ENCODE peak calls at places on chromosomes 2 and 18, in seven cellular contexts. L, M, Z, U, Q, P and V are unnamed samples.

GRCh38 chr18:47968006-47968676 is 37.7 kb upstream of the SMAD2 start:
- DNase-seq in L (peak), M (no peak), Z (no peak), U (no peak), Q (no peak), P (no peak), V (no peak)

GRCh38 chr18:9876867-9877654 is 8.7 kb upstream of the TXNDC2 start:
- DNase-seq in L (peak), M (peak), Z (peak), U (peak), Q (peak), P (peak), V (no peak)

GRCh38 chr2:192286093-192286701 is 91.5 kb upstream of the TMEFF2 start:
- DNase-seq in L (peak), M (no peak), Z (no peak), U (peak), Q (peak), P (no peak), V (no peak)

GRCh38 chr2:236237468-236238190 is 26.6 kb downstream of the ASB18 start:
- DNase-seq in L (no peak), M (no peak), Z (no peak), U (no peak), Q (no peak), P (no peak), V (no peak)

GRCh38 chr2:62140785-62141740 is 54.9 kb upstream of the B3GNT2 start:
- DNase-seq in L (no peak), M (no peak), Z (no peak), U (peak), Q (no peak), P (no peak), V (no peak)

GRCh38 chr2:37916512-37917082 is 8.5 kb upstream of the RMDN2 start:
- DNase-seq in L (peak), M (peak), Z (peak), U (no peak), Q (peak), P (peak), V (peak)

GRCh38 chr2:186746584-186746983 is 52.7 kb downstream of the FAM171B start:
- DNase-seq in L (no peak), M (no peak), Z (no peak), U (no peak), Q (no peak), P (no peak), V (no peak)

GRCh38 chr2:118496870-118497611 is 350.4 kb downstream of the EN1 start:
- DNase-seq in L (no peak), M (no peak), Z (no peak), U (no peak), Q (no peak), P (no peak), V (no peak)

GRCh38 chr2:6846967-6847695 is 18.6 kb downstream of the CMPK2 start:
- DNase-seq in L (peak), M (no peak), Z (no peak), U (peak), Q (no peak), P (no peak), V (no peak)

GRCh38 chr18:62935994-62936393 is 220.7 kb downstream of the PHLPP1 start:
- DNase-seq in L (no peak), M (no peak), Z (no peak), U (no peak), Q (no peak), P (no peak), V (no peak)

GRCh38 chr18:57837917-57838548 is 34.9 kb upstream of the ATP8B1 start:
- DNase-seq in L (no peak), M (no peak), Z (no peak), U (no peak), Q (peak), P (no peak), V (no peak)

GRCh38 chr2:54904836-54905235 is 145.4 kb downstream of the RTN4 start:
- DNase-seq in L (no peak), M (no peak), Z (no peak), U (no peak), Q (no peak), P (peak), V (peak)

GRCh38 chr2:89834306-89834705 is 1142.8 kb downstream of the RPIA start:
- DNase-seq in L (no peak), M (no peak), Z (no peak), U (no peak), Q (no peak), P (no peak), V (no peak)

GRCh38 chr2:108409768-108410167 is 32.0 kb downstream of the SULT1C4 start:
- DNase-seq in L (no peak), M (no peak), Z (no peak), U (no peak), Q (peak), P (no peak), V (no peak)

GRCh38 chr2:143474568-143474967 is 345.3 kb downstream of the ARHGAP15 start:
- DNase-seq in L (no peak), M (no peak), Z (no peak), U (no peak), Q (no peak), P (no peak), V (no peak)

GRCh38 chr2:25566694-25567093 is 106.7 kb downstream of the DTNB start:
- DNase-seq in L (no peak), M (peak), Z (peak), U (peak), Q (peak), P (no peak), V (no peak)

GRCh38 chr2:86185517-86186212 is 9.6 kb downstream of the IMMT start:
- DNase-seq in L (no peak), M (no peak), Z (no peak), U (no peak), Q (no peak), P (no peak), V (no peak)

GRCh38 chr2:197453914-197454398 is 604 bp downstream of the COQ10B start:
- DNase-seq in L (no peak), M (peak), Z (peak), U (peak), Q (peak), P (peak), V (peak)

GRCh38 chr2:108909275-108909823 is 79.7 kb downstream of the EDAR start:
- DNase-seq in L (no peak), M (no peak), Z (no peak), U (no peak), Q (no peak), P (no peak), V (no peak)

GRCh38 chr2:132915812-132916211 is 245.8 kb upstream of the LYPD1 start:
- DNase-seq in L (no peak), M (no peak), Z (no peak), U (no peak), Q (no peak), P (no peak), V (no peak)

GRCh38 chr2:191574232-191574631 is 103.7 kb upstream of the NABP1 start:
- DNase-seq in L (no peak), M (no peak), Z (no peak), U (no peak), Q (no peak), P (no peak), V (no peak)

GRCh38 chr2:78056976-78057375 is 534.8 kb upstream of the LRRTM4 start:
- DNase-seq in L (no peak), M (no peak), Z (no peak), U (no peak), Q (no peak), P (no peak), V (no peak)

GRCh38 chr2:26018184-26018716 is 15.6 kb upstream of the RAB10 start:
- DNase-seq in L (peak), M (peak), Z (peak), U (peak), Q (peak), P (peak), V (peak)

GRCh38 chr2:157106950-157107349 is 150.6 kb upstream of the GALNT5 start:
- DNase-seq in L (no peak), M (no peak), Z (no peak), U (no peak), Q (no peak), P (no peak), V (no peak)

GRCh38 chr18:9429662-9429993 is 45.7 kb upstream of the RALBP1 start:
- DNase-seq in L (no peak), M (no peak), Z (no peak), U (no peak), Q (peak), P (no peak), V (no peak)

GRCh38 chr2:241375300-241375699 is 19.2 kb downstream of the FARP2 start:
- DNase-seq in L (no peak), M (no peak), Z (no peak), U (no peak), Q (no peak), P (no peak), V (no peak)

GRCh38 chr18:46916551-46917107 is 678 bp downstream of the PIAS2 start:
- DNase-seq in L (peak), M (no peak), Z (no peak), U (peak), Q (peak), P (no peak), V (peak)

GRCh38 chr2:238439912-238440311 is 13.2 kb downstream of the ASB1 start:
- DNase-seq in L (no peak), M (no peak), Z (no peak), U (no peak), Q (no peak), P (no peak), V (no peak)

GRCh38 chr2:190625691-190626090 is 23.2 kb upstream of the NAB1 start:
- DNase-seq in L (no peak), M (no peak), Z (no peak), U (no peak), Q (no peak), P (no peak), V (no peak)

GRCh38 chr2:121342751-121343150 is 57.7 kb upstream of the TFCP2L1 start:
- DNase-seq in L (no peak), M (no peak), Z (no peak), U (no peak), Q (no peak), P (no peak), V (no peak)

GRCh38 chr2:159926695-159927094 is 128.7 kb upstream of the CD302 start:
- DNase-seq in L (no peak), M (no peak), Z (no peak), U (no peak), Q (no peak), P (no peak), V (no peak)

GRCh38 chr2:88530081-88530480 is 77.6 kb upstream of the FOXI3 start:
- DNase-seq in L (no peak), M (no peak), Z (no peak), U (no peak), Q (peak), P (no peak), V (no peak)

GRCh38 chr2:25894135-25894830 is 16.0 kb upstream of the ASXL2 start:
- DNase-seq in L (no peak), M (peak), Z (peak), U (no peak), Q (peak), P (no peak), V (no peak)

DNA sequence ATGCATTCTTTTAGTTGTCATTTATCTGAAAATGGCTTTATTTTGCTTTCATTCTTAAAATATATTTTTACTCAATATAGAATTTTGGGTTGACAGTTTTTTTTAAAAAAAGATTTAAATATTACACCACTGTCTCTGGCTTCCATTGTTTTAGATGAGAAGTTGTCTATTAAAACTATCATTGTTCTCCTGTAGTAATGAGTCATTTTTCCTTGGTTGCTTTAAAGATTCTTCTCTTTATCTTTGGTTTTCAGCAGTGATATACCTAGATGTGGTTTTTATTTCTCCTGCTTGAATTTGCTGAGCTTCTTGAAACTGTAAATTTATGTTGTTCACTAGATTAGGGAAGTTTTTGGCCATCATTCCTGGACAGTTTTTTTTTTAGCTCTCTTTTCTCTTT is 26.7 kb upstream of the DLX2 start:
- DNase-seq in L (no peak), M (no peak), Z (no peak), U (no peak), Q (no peak), P (no peak), V (no peak)
- TF ChIP-seq POLR2A in L (no peak), M (no peak), Z (no peak), U (no peak), Q (no peak), P (no peak), V (no peak)

GRCh38 chr2:70010222-70011111 is 49.0 kb upstream of the ASPRV1 start:
- DNase-seq in L (no peak), M (no peak), Z (peak), U (peak), Q (no peak), P (no peak), V (no peak)
- TF ChIP-seq POLR2A in L (no peak), M (no peak), Z (no peak), U (no peak), Q (no peak), P (no peak), V (no peak)

GRCh38 chr2:200888719-200889625 is at the start of the genes NIF3L1 and PPIL3:
- DNase-seq in L (peak), M (peak), Z (peak), U (peak), Q (peak), P (peak), V (peak)
- TF ChIP-seq POLR2A in L (peak), M (peak), Z (peak), U (peak), Q (peak), P (peak), V (peak)

DNA sequence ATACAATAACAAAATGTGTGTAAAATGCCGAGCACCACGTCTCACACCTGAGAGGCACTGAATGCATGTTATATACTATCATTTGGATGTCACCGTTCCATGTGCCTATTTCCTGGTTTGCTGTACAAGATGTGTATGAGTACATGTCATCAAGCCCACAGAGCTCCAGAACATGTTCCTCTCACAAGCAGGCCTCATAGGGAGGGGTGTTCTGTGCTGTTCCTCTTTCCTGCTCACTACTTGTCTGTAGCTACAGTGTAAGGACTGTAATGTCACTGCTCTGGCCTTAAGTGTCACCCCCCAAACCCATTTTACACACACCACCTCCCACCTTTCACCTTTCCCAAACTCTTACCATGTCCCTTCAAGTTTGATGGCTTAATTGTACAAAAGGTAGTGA is 1.8 kb downstream of the AFF3 start:
- DNase-seq in L (no peak), M (no peak), Z (no peak), U (peak), Q (no peak), P (no peak), V (no peak)
- TF ChIP-seq POLR2A in L (no peak), M (no peak), Z (no peak), U (no peak), Q (no peak), P (no peak), V (no peak)

GRCh38 chr2:11665510-11666362 is 4.3 kb downstream of the NTSR2 start:
- DNase-seq in L (no peak), M (no peak), Z (no peak), U (no peak), Q (no peak), P (no peak), V (no peak)

GRCh38 chr2:11667194-11667593 is 2.8 kb downstream of the NTSR2 start:
- DNase-seq in L (no peak), M (no peak), Z (no peak), U (peak), Q (no peak), P (no peak), V (no peak)

GRCh38 chr2:11667866-11668637 is 1.9 kb downstream of the NTSR2 start:
- DNase-seq in L (no peak), M (no peak), Z (no peak), U (no peak), Q (no peak), P (no peak), V (no peak)

GRCh38 chr2:11672404-11672803 is 2.4 kb upstream of the NTSR2 start:
- DNase-seq in L (no peak), M (no peak), Z (no peak), U (no peak), Q (no peak), P (no peak), V (no peak)

DNA sequence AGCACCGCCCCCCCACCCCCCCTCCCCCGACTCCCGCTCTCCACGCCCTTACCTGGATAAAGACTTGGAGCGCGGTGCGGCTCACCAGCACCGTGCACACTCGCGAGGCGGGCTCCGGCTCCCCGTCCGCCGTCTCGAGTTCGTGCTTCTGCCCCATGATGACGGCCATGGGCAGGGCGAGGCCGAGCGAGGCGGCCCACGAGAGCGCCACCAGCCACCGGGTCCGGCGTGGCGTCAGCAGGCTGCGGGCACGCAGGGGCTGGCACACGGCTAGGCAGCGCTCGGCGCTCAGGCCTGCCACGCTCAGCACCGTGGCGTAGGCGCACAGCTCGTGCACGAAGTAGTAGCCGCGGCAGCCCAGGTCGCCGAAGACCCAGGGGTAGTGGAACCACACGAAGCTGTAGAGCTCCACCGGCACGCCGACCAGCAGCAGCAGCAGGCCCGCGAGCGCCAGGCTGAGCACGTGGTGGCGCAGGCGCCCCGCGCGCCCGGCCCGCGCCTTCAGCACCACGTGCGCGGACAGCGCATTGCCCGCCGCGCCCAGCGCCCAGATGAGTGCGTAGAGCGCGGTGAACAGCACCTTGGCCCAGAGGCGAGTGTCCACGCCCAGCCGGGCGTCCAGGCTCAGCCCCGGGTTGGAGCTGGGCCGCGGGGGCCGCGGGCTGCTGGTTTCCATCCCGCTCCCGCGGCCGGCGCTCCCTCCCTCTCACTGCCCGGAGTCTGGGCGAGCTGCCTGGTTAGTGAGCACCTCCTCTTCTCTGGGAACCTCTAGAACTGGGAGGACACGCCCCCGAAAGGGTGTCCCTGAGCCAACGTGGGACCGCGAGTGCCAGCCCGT is at the start of gene NTSR2:
- DNase-seq in L (peak), M (peak), Z (peak), U (peak), Q (peak), P (peak), V (peak)
- TF ChIP-seq POLR2A in L (no peak), M (no peak), Z (no peak), U (no peak), Q (no peak), P (no peak), V (no peak)

DNA sequence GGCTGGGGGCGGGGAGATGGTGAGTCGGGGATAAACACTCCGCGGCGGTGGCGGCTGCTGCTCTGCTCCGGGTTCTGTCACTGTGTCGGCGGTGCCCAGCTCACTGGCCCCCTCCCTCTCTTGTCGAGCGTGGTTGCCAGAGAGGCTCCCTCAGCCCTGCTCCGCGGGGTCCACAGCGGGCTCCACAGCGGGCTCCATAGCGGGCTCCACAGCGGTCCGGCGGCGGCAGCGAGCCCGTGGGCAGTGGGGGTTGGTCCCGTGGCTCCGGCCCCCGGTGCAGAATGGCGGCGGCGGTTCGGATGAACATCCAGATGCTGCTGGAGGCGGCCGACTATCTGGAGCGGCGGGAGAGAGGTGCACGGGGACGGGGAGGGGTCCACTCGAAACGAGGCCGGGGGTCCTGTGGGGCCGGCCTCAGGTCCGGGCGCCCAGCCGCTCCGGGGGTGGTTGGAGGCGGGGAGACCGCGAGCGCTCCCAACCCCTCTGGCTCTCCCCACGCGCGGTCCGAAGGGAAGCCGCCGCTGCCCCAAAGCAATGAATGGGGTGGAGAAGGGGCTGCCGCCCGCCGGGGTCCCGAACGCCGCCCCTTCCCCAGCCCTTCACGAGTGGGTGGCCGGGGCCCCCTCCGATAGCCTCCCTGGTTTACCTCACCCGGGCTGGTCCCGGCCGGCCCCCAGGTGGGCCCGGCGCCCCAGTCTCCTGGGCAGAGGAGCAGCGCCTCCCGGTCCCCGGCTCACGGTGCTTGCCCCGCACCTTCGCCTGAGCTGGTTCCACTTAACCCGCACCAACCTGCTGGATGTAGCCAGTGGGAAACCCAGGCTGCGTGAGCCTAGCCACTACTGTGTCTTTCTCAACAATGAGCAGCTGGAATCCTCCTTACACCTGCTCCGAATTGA is at the start of gene MXD1:
- DNase-seq in L (no peak), M (peak), Z (peak), U (peak), Q (no peak), P (peak), V (peak)
- TF ChIP-seq POLR2A in L (peak), M (peak), Z (peak), U (peak), Q (peak), P (peak), V (peak)

DNA sequence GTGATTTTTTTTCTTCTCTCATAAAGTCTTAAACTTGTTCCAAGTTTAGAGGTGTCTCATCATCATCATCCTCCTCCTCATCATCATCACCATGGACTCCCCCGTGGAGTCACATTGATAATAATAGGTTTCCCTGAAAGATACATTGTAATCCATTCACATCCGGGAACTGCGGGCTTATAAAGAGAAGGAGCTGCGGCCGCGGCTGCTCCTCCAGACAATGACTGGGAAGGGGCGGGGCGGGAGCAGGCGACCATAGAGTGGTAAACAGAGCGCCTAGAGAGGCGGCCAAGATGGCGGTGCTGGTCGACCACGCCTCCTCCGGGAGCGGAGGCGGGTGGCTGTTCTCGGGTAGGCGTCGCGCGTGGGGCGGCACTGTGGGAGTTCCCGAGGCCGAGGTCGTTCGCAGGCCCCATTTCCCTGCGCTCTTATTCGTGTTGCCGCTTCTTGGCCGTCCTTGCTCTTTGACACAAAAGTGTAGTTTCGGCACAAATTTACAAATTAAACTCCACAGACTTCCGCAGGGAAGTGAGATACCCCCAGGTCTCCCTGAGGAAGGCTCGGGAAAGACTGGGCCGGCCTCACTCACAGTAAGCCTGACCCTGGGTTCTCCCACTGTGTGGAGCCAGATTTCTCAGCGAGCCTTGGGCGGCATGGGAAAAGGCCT is 1.8 kb upstream of the TCF4 start:
- DNase-seq in L (peak), M (peak), Z (peak), U (peak), Q (peak), P (peak), V (peak)
- TF ChIP-seq POLR2A in L (peak), M (peak), Z (peak), U (no peak), Q (peak), P (peak), V (peak)